ENCODE peak calls at places on chromosomes 5 and 9, in ten cellular contexts. One of them, this sample, is unnamed. For H3K36me3 and H3K27me3, the result is how much of the 10 kb centered on the place peaks cover.

GRCh38 chr5:125251703-125252102 is 505.3 kb upstream of the ZNF608 start:
- DNase-seq in mesendoderm: no peak
- DNase-seq in adipocyte: no peak
- DNase-seq in transverse colon: no peak
- DNase-seq in psoas muscle: no peak
- DNase-seq in stomach: no peak
- DNase-seq in heart left ventricle: no peak
- DNase-seq in fibroblast of lung: no peak
- DNase-seq in SK-N-SH: no peak
- DNase-seq in aorta: no peak
- DNase-seq in this sample: no peak

GRCh38 chr9:129740666-129741464 is 12.0 kb downstream of the PTGES start:
- DNase-seq in mesendoderm: no peak
- DNase-seq in adipocyte: no peak
- DNase-seq in transverse colon: no peak
- DNase-seq in psoas muscle: no peak
- DNase-seq in stomach: no peak
- DNase-seq in heart left ventricle: no peak
- DNase-seq in fibroblast of lung: no peak
- DNase-seq in SK-N-SH: no peak
- DNase-seq in aorta: no peak
- DNase-seq in this sample: no peak

GRCh38 chr5:58965677-58966414 is 383.0 kb downstream of the RAB3C start:
- DNase-seq in mesendoderm: peak
- DNase-seq in adipocyte: no peak
- DNase-seq in transverse colon: no peak
- DNase-seq in psoas muscle: no peak
- DNase-seq in stomach: no peak
- DNase-seq in heart left ventricle: no peak
- DNase-seq in fibroblast of lung: no peak
- DNase-seq in SK-N-SH: no peak
- DNase-seq in aorta: no peak
- DNase-seq in this sample: no peak

GRCh38 chr9:113875917-113876805 is at the start of gene ZNF618:
- DNase-seq in mesendoderm: peak
- DNase-seq in adipocyte: peak
- DNase-seq in transverse colon: peak
- DNase-seq in psoas muscle: peak
- DNase-seq in stomach: peak
- DNase-seq in heart left ventricle: peak
- DNase-seq in fibroblast of lung: peak
- DNase-seq in SK-N-SH: peak
- DNase-seq in aorta: peak
- DNase-seq in this sample: peak

GRCh38 chr9:76905984-76906861 is at the start of gene PRUNE2:
- DNase-seq in mesendoderm: peak
- DNase-seq in adipocyte: peak
- DNase-seq in transverse colon: peak
- DNase-seq in psoas muscle: peak
- DNase-seq in stomach: peak
- DNase-seq in heart left ventricle: peak
- DNase-seq in fibroblast of lung: peak
- DNase-seq in SK-N-SH: peak
- DNase-seq in aorta: peak
- DNase-seq in this sample: peak

GRCh38 chr9:125409637-125410521 is 148.3 kb downstream of the GAPVD1 start:
- DNase-seq in mesendoderm: peak
- DNase-seq in adipocyte: peak
- DNase-seq in transverse colon: no peak
- DNase-seq in psoas muscle: no peak
- DNase-seq in stomach: no peak
- DNase-seq in heart left ventricle: no peak
- DNase-seq in fibroblast of lung: no peak
- DNase-seq in SK-N-SH: peak
- DNase-seq in aorta: peak
- DNase-seq in this sample: peak

GRCh38 chr9:131402738-131403492 is 9.0 kb downstream of the PRRC2B start:
- DNase-seq in mesendoderm: no peak
- DNase-seq in adipocyte: peak
- DNase-seq in transverse colon: peak
- DNase-seq in psoas muscle: peak
- DNase-seq in stomach: peak
- DNase-seq in heart left ventricle: peak
- DNase-seq in fibroblast of lung: peak
- DNase-seq in SK-N-SH: no peak
- DNase-seq in aorta: peak
- DNase-seq in this sample: peak

GRCh38 chr5:141529002-141529401 is 40.1 kb downstream of the PCDHGC5 start:
- DNase-seq in mesendoderm: no peak
- DNase-seq in adipocyte: peak
- DNase-seq in transverse colon: no peak
- DNase-seq in psoas muscle: peak
- DNase-seq in stomach: no peak
- DNase-seq in heart left ventricle: peak
- DNase-seq in fibroblast of lung: peak
- DNase-seq in SK-N-SH: no peak
- DNase-seq in aorta: peak
- DNase-seq in this sample: no peak

GRCh38 chr9:131739192-131739961 is 499 bp downstream of the RAPGEF1 start:
- DNase-seq in mesendoderm: peak
- DNase-seq in adipocyte: peak
- DNase-seq in transverse colon: peak
- DNase-seq in psoas muscle: peak
- DNase-seq in stomach: peak
- DNase-seq in heart left ventricle: peak
- DNase-seq in fibroblast of lung: no peak
- DNase-seq in SK-N-SH: peak
- DNase-seq in aorta: peak
- DNase-seq in this sample: peak

GRCh38 chr9:21516796-21517195 is 34.7 kb upstream of the IFNE start:
- DNase-seq in mesendoderm: no peak
- DNase-seq in adipocyte: no peak
- DNase-seq in transverse colon: no peak
- DNase-seq in psoas muscle: no peak
- DNase-seq in stomach: no peak
- DNase-seq in heart left ventricle: no peak
- DNase-seq in fibroblast of lung: no peak
- DNase-seq in SK-N-SH: no peak
- DNase-seq in aorta: no peak
- DNase-seq in this sample: no peak

GRCh38 chr5:119036101-119036762 is 34.7 kb upstream of the DMXL1 start:
- DNase-seq in mesendoderm: no peak
- DNase-seq in adipocyte: peak
- DNase-seq in transverse colon: no peak
- DNase-seq in psoas muscle: no peak
- DNase-seq in stomach: no peak
- DNase-seq in heart left ventricle: no peak
- DNase-seq in fibroblast of lung: peak
- DNase-seq in SK-N-SH: no peak
- DNase-seq in aorta: no peak
- DNase-seq in this sample: no peak

GRCh38 chr5:14148890-14149671 is 5.9 kb downstream of the TRIO start:
- DNase-seq in mesendoderm: peak
- DNase-seq in adipocyte: no peak
- DNase-seq in transverse colon: peak
- DNase-seq in psoas muscle: no peak
- DNase-seq in stomach: no peak
- DNase-seq in heart left ventricle: no peak
- DNase-seq in fibroblast of lung: no peak
- DNase-seq in SK-N-SH: no peak
- DNase-seq in aorta: no peak
- DNase-seq in this sample: peak

GRCh38 chr9:127523312-127523851 is 72.1 kb downstream of the LRSAM1 start:
- DNase-seq in mesendoderm: peak
- DNase-seq in adipocyte: peak
- DNase-seq in transverse colon: no peak
- DNase-seq in psoas muscle: no peak
- DNase-seq in stomach: no peak
- DNase-seq in heart left ventricle: no peak
- DNase-seq in fibroblast of lung: peak
- DNase-seq in SK-N-SH: peak
- DNase-seq in aorta: no peak
- DNase-seq in this sample: peak
- H3K36me3 ChIP-seq in mesendoderm: under half
- H3K36me3 ChIP-seq in adipocyte: under half
- H3K36me3 ChIP-seq in transverse colon: under half
- H3K36me3 ChIP-seq in psoas muscle: under half
- H3K36me3 ChIP-seq in stomach: half or more
- H3K36me3 ChIP-seq in heart left ventricle: under half
- H3K36me3 ChIP-seq in fibroblast of lung: under half
- H3K36me3 ChIP-seq in SK-N-SH: under half
- H3K36me3 ChIP-seq in aorta: under half
- H3K36me3 ChIP-seq in this sample: under half

GRCh38 chr5:75340714-75341478 is 3.9 kb downstream of the HMGCR start:
- DNase-seq in mesendoderm: peak
- DNase-seq in adipocyte: peak
- DNase-seq in transverse colon: no peak
- DNase-seq in psoas muscle: no peak
- DNase-seq in stomach: no peak
- DNase-seq in heart left ventricle: no peak
- DNase-seq in fibroblast of lung: no peak
- DNase-seq in SK-N-SH: no peak
- DNase-seq in aorta: no peak
- DNase-seq in this sample: no peak
- H3K4me3 ChIP-seq in mesendoderm: no peak
- H3K4me3 ChIP-seq in adipocyte: peak
- H3K4me3 ChIP-seq in transverse colon: no peak
- H3K4me3 ChIP-seq in psoas muscle: no peak
- H3K4me3 ChIP-seq in stomach: no peak
- H3K4me3 ChIP-seq in heart left ventricle: no peak
- H3K4me3 ChIP-seq in fibroblast of lung: peak
- H3K4me3 ChIP-seq in SK-N-SH: no peak
- H3K4me3 ChIP-seq in aorta: no peak
- H3K4me3 ChIP-seq in this sample: no peak

GRCh38 chr9:97849980-97850379 is 3.0 kb upstream of the FOXE1 start:
- DNase-seq in mesendoderm: no peak
- DNase-seq in adipocyte: no peak
- DNase-seq in transverse colon: no peak
- DNase-seq in psoas muscle: no peak
- DNase-seq in stomach: no peak
- DNase-seq in heart left ventricle: no peak
- DNase-seq in fibroblast of lung: no peak
- DNase-seq in SK-N-SH: no peak
- DNase-seq in aorta: no peak
- DNase-seq in this sample: peak
- H3K27me3 ChIP-seq in mesendoderm: half or more
- H3K27me3 ChIP-seq in adipocyte: half or more
- H3K27me3 ChIP-seq in transverse colon: half or more
- H3K27me3 ChIP-seq in psoas muscle: half or more
- H3K27me3 ChIP-seq in stomach: half or more
- H3K27me3 ChIP-seq in heart left ventricle: half or more
- H3K27me3 ChIP-seq in fibroblast of lung: half or more
- H3K27me3 ChIP-seq in SK-N-SH: half or more
- H3K27me3 ChIP-seq in aorta: under half
- H3K27me3 ChIP-seq in this sample: half or more

GRCh38 chr5:96794757-96795156 is 13.0 kb downstream of the ERAP1 start:
- DNase-seq in mesendoderm: no peak
- DNase-seq in adipocyte: no peak
- DNase-seq in transverse colon: no peak
- DNase-seq in psoas muscle: no peak
- DNase-seq in stomach: no peak
- DNase-seq in heart left ventricle: no peak
- DNase-seq in fibroblast of lung: no peak
- DNase-seq in SK-N-SH: no peak
- DNase-seq in aorta: no peak
- DNase-seq in this sample: no peak

GRCh38 chr5:96795626-96796025 is 12.1 kb downstream of the ERAP1 start:
- DNase-seq in mesendoderm: no peak
- DNase-seq in adipocyte: no peak
- DNase-seq in transverse colon: no peak
- DNase-seq in psoas muscle: no peak
- DNase-seq in stomach: no peak
- DNase-seq in heart left ventricle: no peak
- DNase-seq in fibroblast of lung: no peak
- DNase-seq in SK-N-SH: no peak
- DNase-seq in aorta: no peak
- DNase-seq in this sample: no peak

GRCh38 chr5:96788112-96788749 is 19.5 kb downstream of the ERAP1 start:
- DNase-seq in mesendoderm: no peak
- DNase-seq in adipocyte: no peak
- DNase-seq in transverse colon: no peak
- DNase-seq in psoas muscle: no peak
- DNase-seq in stomach: no peak
- DNase-seq in heart left ventricle: no peak
- DNase-seq in fibroblast of lung: no peak
- DNase-seq in SK-N-SH: no peak
- DNase-seq in aorta: no peak
- DNase-seq in this sample: no peak

GRCh38 chr5:96789794-96790193 is 18.0 kb downstream of the ERAP1 start:
- DNase-seq in mesendoderm: no peak
- DNase-seq in adipocyte: no peak
- DNase-seq in transverse colon: no peak
- DNase-seq in psoas muscle: no peak
- DNase-seq in stomach: no peak
- DNase-seq in heart left ventricle: no peak
- DNase-seq in fibroblast of lung: no peak
- DNase-seq in SK-N-SH: no peak
- DNase-seq in aorta: no peak
- DNase-seq in this sample: no peak

DNA sequence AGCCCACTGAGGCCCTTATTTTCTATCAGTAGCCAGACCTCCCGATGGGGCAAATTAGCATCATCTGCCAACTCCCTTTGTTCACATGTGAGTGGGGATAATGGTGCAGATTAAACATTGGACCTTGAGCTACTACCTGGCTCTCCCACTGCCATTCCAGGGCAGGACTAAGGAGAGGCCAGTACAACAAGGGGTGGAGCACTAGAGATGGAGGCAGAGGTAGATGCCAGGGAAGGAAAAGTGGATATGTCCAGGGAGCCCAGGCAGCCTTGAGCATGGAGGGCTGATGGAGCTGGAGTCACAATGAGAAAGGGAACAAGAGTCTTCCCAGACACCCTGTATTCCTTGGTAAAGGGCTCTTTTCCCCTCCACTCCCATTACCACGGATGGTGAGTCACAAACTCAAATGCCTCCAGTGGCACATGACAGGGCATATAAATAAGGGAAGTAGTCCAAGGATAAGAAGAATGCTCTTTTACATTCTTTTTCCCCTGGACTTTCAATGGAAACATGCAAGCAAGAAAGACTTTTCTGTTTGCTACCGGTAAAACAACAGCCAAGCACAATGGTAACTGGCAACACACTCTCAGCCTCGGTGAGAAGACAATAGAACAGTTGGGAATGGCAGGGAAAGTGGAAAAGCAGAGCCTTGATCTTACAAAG is 16.8 kb downstream of the ERAP1 start:
- DNase-seq in mesendoderm: no peak
- DNase-seq in adipocyte: peak
- DNase-seq in transverse colon: no peak
- DNase-seq in psoas muscle: no peak
- DNase-seq in stomach: no peak
- DNase-seq in heart left ventricle: no peak
- DNase-seq in fibroblast of lung: peak
- DNase-seq in SK-N-SH: no peak
- DNase-seq in aorta: no peak
- DNase-seq in this sample: no peak
- H3K36me3 ChIP-seq in mesendoderm: under half
- H3K36me3 ChIP-seq in adipocyte: half or more
- H3K36me3 ChIP-seq in transverse colon: under half
- H3K36me3 ChIP-seq in psoas muscle: half or more
- H3K36me3 ChIP-seq in stomach: half or more
- H3K36me3 ChIP-seq in heart left ventricle: half or more
- H3K36me3 ChIP-seq in fibroblast of lung: under half
- H3K36me3 ChIP-seq in SK-N-SH: under half
- H3K36me3 ChIP-seq in aorta: under half
- H3K36me3 ChIP-seq in this sample: under half